ENCODE peak calls at places on chromosomes 6 and 20, in six cellular contexts. One of them, this sample, is unnamed.

GRCh38 chr6:28864321-28864923 is 59.4 kb downstream of the TRIM27 start:
- DNase-seq in esophagus muscularis mucosa: no peak
- DNase-seq in left ventricle myocardium inferior: no peak
- DNase-seq in MM.1S: no peak
- DNase-seq in breast epithelium: no peak
- DNase-seq in Panc1: no peak
- DNase-seq in this sample: no peak

GRCh38 chr6:401239-401993 is 9.9 kb downstream of the IRF4 start:
- DNase-seq in breast epithelium: no peak
- DNase-seq in MM.1S: no peak
- DNase-seq in esophagus muscularis mucosa: no peak
- DNase-seq in left ventricle myocardium inferior: no peak
- DNase-seq in Panc1: no peak
- DNase-seq in this sample: no peak

GRCh38 chr6:99187429-99187828 is 162.0 kb downstream of the FAXC start:
- DNase-seq in breast epithelium: no peak
- DNase-seq in esophagus muscularis mucosa: no peak
- DNase-seq in MM.1S: no peak
- DNase-seq in Panc1: no peak
- DNase-seq in left ventricle myocardium inferior: no peak
- DNase-seq in this sample: no peak

GRCh38 chr20:60372822-60373221 is 414.6 kb downstream of the CDH26 start:
- DNase-seq in esophagus muscularis mucosa: no peak
- DNase-seq in breast epithelium: no peak
- DNase-seq in left ventricle myocardium inferior: no peak
- DNase-seq in Panc1: no peak
- DNase-seq in MM.1S: peak; percentile 73
- DNase-seq in this sample: no peak

GRCh38 chr6:89574860-89575561 is 63.5 kb downstream of the LYRM2 start:
- DNase-seq in Panc1: no peak
- DNase-seq in breast epithelium: no peak
- DNase-seq in esophagus muscularis mucosa: no peak
- DNase-seq in MM.1S: peak; percentile 22
- DNase-seq in left ventricle myocardium inferior: no peak
- DNase-seq in this sample: no peak

GRCh38 chr6:56683882-56684281 is 41.2 kb upstream of the DST start:
- DNase-seq in esophagus muscularis mucosa: no peak
- DNase-seq in left ventricle myocardium inferior: no peak
- DNase-seq in breast epithelium: no peak
- DNase-seq in Panc1: peak; percentile 99
- DNase-seq in MM.1S: no peak
- DNase-seq in this sample: no peak

GRCh38 chr6:12034831-12035230 is 22.7 kb downstream of the HIVEP1 start:
- DNase-seq in left ventricle myocardium inferior: no peak
- DNase-seq in MM.1S: no peak
- DNase-seq in breast epithelium: no peak
- DNase-seq in esophagus muscularis mucosa: no peak
- DNase-seq in Panc1: no peak
- DNase-seq in this sample: no peak

GRCh38 chr6:134449781-134450180 is 131.9 kb upstream of the SGK1 start:
- DNase-seq in left ventricle myocardium inferior: no peak
- DNase-seq in Panc1: no peak
- DNase-seq in esophagus muscularis mucosa: no peak
- DNase-seq in breast epithelium: no peak
- DNase-seq in MM.1S: no peak
- DNase-seq in this sample: no peak

GRCh38 chr20:62165762-62166399 is 16.9 kb upstream of the MTG2 start:
- DNase-seq in left ventricle myocardium inferior: peak; percentile 52
- DNase-seq in esophagus muscularis mucosa: no peak
- DNase-seq in breast epithelium: no peak
- DNase-seq in MM.1S: no peak
- DNase-seq in Panc1: no peak
- DNase-seq in this sample: peak; percentile 74

GRCh38 chr6:131331146-131331545 is 195.9 kb downstream of the AKAP7 start:
- DNase-seq in breast epithelium: no peak
- DNase-seq in left ventricle myocardium inferior: no peak
- DNase-seq in Panc1: no peak
- DNase-seq in MM.1S: no peak
- DNase-seq in esophagus muscularis mucosa: no peak
- DNase-seq in this sample: no peak

GRCh38 chr6:15299430-15300131 is 53.7 kb downstream of the JARID2 start:
- DNase-seq in breast epithelium: no peak
- DNase-seq in esophagus muscularis mucosa: no peak
- DNase-seq in Panc1: no peak
- DNase-seq in MM.1S: peak; percentile 64
- DNase-seq in left ventricle myocardium inferior: peak; percentile 34
- DNase-seq in this sample: peak; percentile 63

GRCh38 chr6:111482236-111482958 is 621 bp downstream of the REV3L start:
- DNase-seq in Panc1: no peak
- DNase-seq in breast epithelium: peak; percentile 56
- DNase-seq in left ventricle myocardium inferior: peak; percentile 40
- DNase-seq in MM.1S: peak; percentile 44
- DNase-seq in esophagus muscularis mucosa: no peak
- DNase-seq in this sample: peak; percentile 68

GRCh38 chr6:109299695-109300564 is 82.3 kb downstream of the CD164 start:
- DNase-seq in esophagus muscularis mucosa: no peak
- DNase-seq in Panc1: no peak
- DNase-seq in left ventricle myocardium inferior: no peak
- DNase-seq in MM.1S: no peak
- DNase-seq in breast epithelium: no peak
- DNase-seq in this sample: no peak

GRCh38 chr6:31821301-31822037 is 6.1 kb upstream of the HSPA1B start:
- DNase-seq in left ventricle myocardium inferior: peak; percentile 81
- DNase-seq in Panc1: no peak
- DNase-seq in esophagus muscularis mucosa: no peak
- DNase-seq in MM.1S: peak; percentile 65
- DNase-seq in breast epithelium: no peak
- DNase-seq in this sample: peak; percentile 85

GRCh38 chr6:28866342-28867077 is 57.3 kb downstream of the TRIM27 start:
- DNase-seq in esophagus muscularis mucosa: peak; percentile 93
- DNase-seq in Panc1: no peak
- DNase-seq in MM.1S: peak; percentile 56
- DNase-seq in left ventricle myocardium inferior: peak; percentile 62
- DNase-seq in breast epithelium: peak; percentile 81
- DNase-seq in this sample: peak; percentile 56

GRCh38 chr6:43171284-43172126 is 436 bp downstream of the SRF start:
- DNase-seq in left ventricle myocardium inferior: no peak
- DNase-seq in Panc1: no peak
- DNase-seq in breast epithelium: no peak
- DNase-seq in esophagus muscularis mucosa: no peak
- DNase-seq in MM.1S: no peak
- DNase-seq in this sample: peak; percentile 65

GRCh38 chr6:166751051-166751595 is 124.1 kb upstream of the RPS6KA2 start:
- DNase-seq in left ventricle myocardium inferior: no peak
- DNase-seq in breast epithelium: no peak
- DNase-seq in esophagus muscularis mucosa: no peak
- DNase-seq in Panc1: no peak
- DNase-seq in MM.1S: no peak
- DNase-seq in this sample: no peak

GRCh38 chr6:44485601-44486000 is 98.1 kb downstream of the CDC5L start:
- DNase-seq in esophagus muscularis mucosa: no peak
- DNase-seq in breast epithelium: no peak
- DNase-seq in Panc1: no peak
- DNase-seq in MM.1S: no peak
- DNase-seq in left ventricle myocardium inferior: no peak
- DNase-seq in this sample: no peak

GRCh38 chr6:26044140-26045045 is 42.8 kb upstream of the HFE start:
- DNase-seq in breast epithelium: no peak
- DNase-seq in Panc1: no peak
- DNase-seq in left ventricle myocardium inferior: peak; percentile 44
- DNase-seq in esophagus muscularis mucosa: no peak
- DNase-seq in MM.1S: peak; percentile 64
- DNase-seq in this sample: peak; percentile 77

GRCh38 chr20:64130876-64131275 is 23.5 kb upstream of the NPBWR2 start:
- DNase-seq in breast epithelium: no peak
- DNase-seq in Panc1: no peak
- DNase-seq in left ventricle myocardium inferior: no peak
- DNase-seq in esophagus muscularis mucosa: no peak
- DNase-seq in MM.1S: no peak
- DNase-seq in this sample: no peak

GRCh38 chr20:24766826-24767622 is 182.0 kb upstream of the CST7 start:
- DNase-seq in esophagus muscularis mucosa: no peak
- DNase-seq in left ventricle myocardium inferior: no peak
- DNase-seq in Panc1: no peak
- DNase-seq in breast epithelium: peak; percentile 34
- DNase-seq in MM.1S: no peak
- DNase-seq in this sample: no peak

GRCh38 chr20:51366155-51366886 is 176.2 kb downstream of the NFATC2 start:
- DNase-seq in left ventricle myocardium inferior: peak; percentile 69
- DNase-seq in esophagus muscularis mucosa: no peak
- DNase-seq in MM.1S: no peak
- DNase-seq in Panc1: no peak
- DNase-seq in breast epithelium: no peak
- DNase-seq in this sample: peak; percentile 85

GRCh38 chr6:32637219-32637880 is at the start of gene HLA-DQA1:
- DNase-seq in Panc1: no peak
- DNase-seq in MM.1S: no peak
- DNase-seq in breast epithelium: no peak
- DNase-seq in left ventricle myocardium inferior: no peak
- DNase-seq in esophagus muscularis mucosa: no peak
- DNase-seq in this sample: no peak

GRCh38 chr6:85756982-85757381 is 114.3 kb upstream of the SYNCRIP start:
- DNase-seq in esophagus muscularis mucosa: no peak
- DNase-seq in MM.1S: peak; percentile 51
- DNase-seq in breast epithelium: no peak
- DNase-seq in left ventricle myocardium inferior: no peak
- DNase-seq in Panc1: peak; percentile 5
- DNase-seq in this sample: no peak

GRCh38 chr20:51216850-51217249 is 193.9 kb upstream of the KCNG1 start:
- DNase-seq in breast epithelium: no peak
- DNase-seq in MM.1S: peak; percentile 11
- DNase-seq in left ventricle myocardium inferior: no peak
- DNase-seq in esophagus muscularis mucosa: no peak
- DNase-seq in Panc1: no peak
- DNase-seq in this sample: no peak

GRCh38 chr6:158038291-158039177 is 56.9 kb downstream of the SYNJ2 start:
- DNase-seq in left ventricle myocardium inferior: peak; percentile 10
- DNase-seq in MM.1S: no peak
- DNase-seq in esophagus muscularis mucosa: no peak
- DNase-seq in breast epithelium: no peak
- DNase-seq in Panc1: no peak
- DNase-seq in this sample: no peak
- H3K4me1 ChIP-seq in left ventricle myocardium inferior: peaks cover 63% of the 10 kb centered on the region
- H3K4me1 ChIP-seq in MM.1S: no peaks in the 10 kb centered on the region
- H3K4me1 ChIP-seq in esophagus muscularis mucosa: peaks cover 58% of the 10 kb centered on the region
- H3K4me1 ChIP-seq in breast epithelium: peaks cover 6% of the 10 kb centered on the region
- H3K4me1 ChIP-seq in Panc1: peaks cover 69% of the 10 kb centered on the region
- H3K4me1 ChIP-seq in this sample: peaks cover 40% of the 10 kb centered on the region

GRCh38 chr20:46099491-46100287 is 9.9 kb upstream of the NCOA5 start:
- DNase-seq in left ventricle myocardium inferior: peak; percentile 23
- DNase-seq in esophagus muscularis mucosa: no peak
- DNase-seq in Panc1: no peak
- DNase-seq in breast epithelium: no peak
- DNase-seq in MM.1S: peak; percentile 12
- DNase-seq in this sample: no peak
- TF ChIP-seq CTCF in left ventricle myocardium inferior: peak; percentile 35
- TF ChIP-seq CTCF in esophagus muscularis mucosa: no peak
- TF ChIP-seq CTCF in Panc1: no peak
- TF ChIP-seq CTCF in breast epithelium: no peak
- TF ChIP-seq CTCF in MM.1S: peak; percentile 24
- TF ChIP-seq CTCF in this sample: no peak

GRCh38 chr20:35661013-35661412 is 3.7 kb downstream of the CPNE1 start:
- DNase-seq in MM.1S: peak; percentile 22
- DNase-seq in left ventricle myocardium inferior: no peak
- DNase-seq in esophagus muscularis mucosa: no peak
- DNase-seq in Panc1: no peak
- DNase-seq in breast epithelium: no peak
- DNase-seq in this sample: no peak

GRCh38 chr20:35660122-35660937 is 4.4 kb downstream of the CPNE1 start:
- DNase-seq in Panc1: no peak
- DNase-seq in MM.1S: no peak
- DNase-seq in breast epithelium: no peak
- DNase-seq in left ventricle myocardium inferior: no peak
- DNase-seq in esophagus muscularis mucosa: peak; percentile 66
- DNase-seq in this sample: no peak

GRCh38 chr20:35662541-35662940 is 2.2 kb downstream of the CPNE1 start:
- DNase-seq in esophagus muscularis mucosa: peak; percentile 62
- DNase-seq in MM.1S: no peak
- DNase-seq in Panc1: no peak
- DNase-seq in left ventricle myocardium inferior: no peak
- DNase-seq in breast epithelium: no peak
- DNase-seq in this sample: no peak

GRCh38 chr20:35663516-35663812 is 1.2 kb downstream of the CPNE1 start:
- DNase-seq in MM.1S: peak; percentile 34
- DNase-seq in left ventricle myocardium inferior: no peak
- DNase-seq in Panc1: no peak
- DNase-seq in breast epithelium: no peak
- DNase-seq in esophagus muscularis mucosa: no peak
- DNase-seq in this sample: no peak

GRCh38 chr20:35661908-35662307 is 2.8 kb downstream of the CPNE1 start:
- DNase-seq in esophagus muscularis mucosa: no peak
- DNase-seq in MM.1S: no peak
- DNase-seq in Panc1: no peak
- DNase-seq in left ventricle myocardium inferior: no peak
- DNase-seq in breast epithelium: no peak
- DNase-seq in this sample: no peak
- H3K4me1 ChIP-seq in esophagus muscularis mucosa: peaks cover 69% of the 10 kb centered on the region
- H3K4me1 ChIP-seq in MM.1S: peaks cover 31% of the 10 kb centered on the region
- H3K4me1 ChIP-seq in Panc1: peaks cover 23% of the 10 kb centered on the region
- H3K4me1 ChIP-seq in left ventricle myocardium inferior: peaks cover 80% of the 10 kb centered on the region
- H3K4me1 ChIP-seq in breast epithelium: peaks cover 22% of the 10 kb centered on the region
- H3K4me1 ChIP-seq in this sample: peaks cover 54% of the 10 kb centered on the region

GRCh38 chr6:155023717-155024116 is 28.6 kb downstream of the TIAM2 start:
- DNase-seq in esophagus muscularis mucosa: no peak
- DNase-seq in Panc1: no peak
- DNase-seq in breast epithelium: no peak
- DNase-seq in left ventricle myocardium inferior: no peak
- DNase-seq in MM.1S: no peak
- DNase-seq in this sample: no peak

GRCh38 chr6:155026366-155027045 is 31.4 kb downstream of the TIAM2 start:
- DNase-seq in MM.1S: no peak
- DNase-seq in breast epithelium: no peak
- DNase-seq in left ventricle myocardium inferior: no peak
- DNase-seq in Panc1: peak; percentile 73
- DNase-seq in esophagus muscularis mucosa: no peak
- DNase-seq in this sample: peak; percentile 76

GRCh38 chr6:155022726-155023125 is 27.6 kb downstream of the TIAM2 start:
- DNase-seq in breast epithelium: no peak
- DNase-seq in MM.1S: no peak
- DNase-seq in left ventricle myocardium inferior: no peak
- DNase-seq in esophagus muscularis mucosa: no peak
- DNase-seq in Panc1: no peak
- DNase-seq in this sample: no peak

GRCh38 chr6:155021680-155022079 is 26.6 kb downstream of the TIAM2 start:
- DNase-seq in MM.1S: no peak
- DNase-seq in left ventricle myocardium inferior: no peak
- DNase-seq in breast epithelium: no peak
- DNase-seq in Panc1: no peak
- DNase-seq in esophagus muscularis mucosa: no peak
- DNase-seq in this sample: no peak

DNA sequence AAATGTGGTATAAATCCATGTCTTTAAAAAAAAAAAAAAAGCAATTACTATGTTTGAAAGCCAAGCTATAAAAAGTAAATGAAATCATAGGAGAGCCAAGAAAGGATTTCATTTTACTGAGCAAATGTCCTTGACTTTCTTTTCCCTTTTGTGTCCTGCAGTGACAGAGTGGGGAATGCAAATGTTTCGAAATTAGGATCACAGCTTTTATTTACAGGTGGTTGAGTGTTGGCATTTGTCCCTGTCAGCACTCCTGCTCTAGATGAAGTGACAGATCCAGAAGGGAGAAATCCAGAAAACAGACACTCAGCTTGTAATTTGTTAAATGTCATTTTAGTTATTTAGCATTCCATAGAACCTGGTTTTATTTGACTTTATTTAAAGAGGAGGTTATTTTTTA is 29.5 kb downstream of the TIAM2 start:
- DNase-seq in left ventricle myocardium inferior: no peak
- DNase-seq in breast epithelium: no peak
- DNase-seq in esophagus muscularis mucosa: no peak
- DNase-seq in Panc1: no peak
- DNase-seq in MM.1S: no peak
- DNase-seq in this sample: no peak
- TF ChIP-seq CTCF in left ventricle myocardium inferior: no peak
- TF ChIP-seq CTCF in breast epithelium: no peak
- TF ChIP-seq CTCF in esophagus muscularis mucosa: no peak
- TF ChIP-seq CTCF in Panc1: no peak
- TF ChIP-seq CTCF in MM.1S: no peak
- TF ChIP-seq CTCF in this sample: no peak

This sample was measured in psoas muscle.